ENCODE peak calls at places on chromosomes 13 and 19, in seven cellular contexts. S is ovary, X is body of pancreas, E is heart left ventricle, A is uterus, H is upper lobe of left lung, M is breast epithelium. Z is an unnamed sample.

GRCh38 chr19:7415163-7415856 is 66.6 kb downstream of the ARHGEF18 start:
- DNase-seq in S (peak), X (peak), E (no peak), A (no peak), H (peak), M (peak), Z (no peak)

GRCh38 chr19:15237759-15238638 is 5.8 kb upstream of the EPHX3 start:
- DNase-seq in S (no peak), X (no peak), E (no peak), A (no peak), H (no peak), M (no peak), Z (no peak)

GRCh38 chr13:93298741-93299140 is 72.1 kb downstream of the GPC6 start:
- DNase-seq in S (no peak), X (no peak), E (no peak), A (no peak), H (no peak), M (no peak), Z (no peak)

GRCh38 chr13:76330756-76331155 is 555.4 kb downstream of the KCTD12 start:
- DNase-seq in S (no peak), X (no peak), E (no peak), A (no peak), H (no peak), M (no peak), Z (no peak)

GRCh38 chr13:48533207-48533499 is 273 bp upstream of the RCBTB2 start:
- DNase-seq in S (no peak), X (no peak), E (no peak), A (no peak), H (no peak), M (no peak), Z (no peak)

GRCh38 chr13:108176685-108177274 is 38.6 kb downstream of the LIG4 start:
- DNase-seq in S (no peak), X (peak), E (no peak), A (no peak), H (no peak), M (no peak), Z (no peak)

GRCh38 chr19:39411006-39411831 is 1.2 kb upstream of the PLEKHG2 start:
- DNase-seq in S (no peak), X (peak), E (no peak), A (peak), H (no peak), M (no peak), Z (peak)

GRCh38 chr13:39448831-39449230 is 154.2 kb downstream of the LHFPL6 start:
- DNase-seq in S (no peak), X (no peak), E (peak), A (no peak), H (no peak), M (no peak), Z (no peak)

GRCh38 chr19:5143471-5144411 is 174.8 kb downstream of the KDM4B start:
- DNase-seq in S (peak), X (no peak), E (no peak), A (no peak), H (peak), M (no peak), Z (no peak)

GRCh38 chr19:14718522-14719113 is 28.8 kb downstream of the ZNF333 start:
- DNase-seq in S (no peak), X (no peak), E (no peak), A (no peak), H (no peak), M (no peak), Z (no peak)

GRCh38 chr13:102830646-102831045 is 15.2 kb upstream of the ERCC5 start:
- DNase-seq in S (no peak), X (no peak), E (no peak), A (no peak), H (no peak), M (no peak), Z (no peak)

GRCh38 chr19:4456843-4457653 is 546 bp downstream of the UBXN6 start:
- DNase-seq in S (no peak), X (no peak), E (peak), A (peak), H (no peak), M (no peak), Z (no peak)

GRCh38 chr13:96075953-96076543 is 13.9 kb upstream of the HS6ST3 start:
- DNase-seq in S (no peak), X (no peak), E (no peak), A (no peak), H (no peak), M (no peak), Z (no peak)

GRCh38 chr19:20279516-20279915 is 112.5 kb downstream of the ZNF486 start:
- DNase-seq in S (no peak), X (no peak), E (no peak), A (no peak), H (no peak), M (no peak), Z (no peak)

GRCh38 chr13:23805015-23805583 is 84.1 kb downstream of the MIPEP start:
- DNase-seq in S (no peak), X (no peak), E (no peak), A (no peak), H (no peak), M (no peak), Z (no peak)

GRCh38 chr13:110006304-110006703 is 219.9 kb upstream of the IRS2 start:
- DNase-seq in S (no peak), X (no peak), E (no peak), A (peak), H (no peak), M (peak), Z (peak)

GRCh38 chr13:46728777-46729176 is 68.2 kb downstream of the ESD start:
- DNase-seq in S (no peak), X (no peak), E (no peak), A (no peak), H (no peak), M (no peak), Z (no peak)

GRCh38 chr13:50153888-50154287 is 138.6 kb downstream of the KCNRG start:
- DNase-seq in S (no peak), X (no peak), E (no peak), A (no peak), H (no peak), M (no peak), Z (no peak)

GRCh38 chr13:102703721-102704035 is 8.8 kb upstream of the METTL21C start:
- DNase-seq in S (no peak), X (no peak), E (no peak), A (no peak), H (no peak), M (no peak), Z (no peak)

GRCh38 chr13:42153371-42153770 is 104.9 kb downstream of the DGKH start:
- DNase-seq in S (no peak), X (no peak), E (no peak), A (no peak), H (no peak), M (no peak), Z (no peak)

GRCh38 chr13:25421602-25422001 is 49.8 kb downstream of the ATP8A2 start:
- DNase-seq in S (no peak), X (no peak), E (no peak), A (no peak), H (no peak), M (no peak), Z (no peak)

GRCh38 chr19:50639121-50640112 is at the start of gene SYT3:
- DNase-seq in S (no peak), X (peak), E (peak), A (peak), H (peak), M (no peak), Z (no peak)

GRCh38 chr13:90015565-90016507 is 1331.7 kb upstream of the MIR17HG start:
- DNase-seq in S (no peak), X (no peak), E (no peak), A (no peak), H (no peak), M (no peak), Z (no peak)

GRCh38 chr13:95641291-95641811 is 3.2 kb downstream of the DZIP1 start:
- DNase-seq in S (peak), X (no peak), E (no peak), A (peak), H (peak), M (no peak), Z (no peak)

GRCh38 chr19:31351212-31352193 is 2.3 kb upstream of the TSHZ3 start:
- DNase-seq in S (peak), X (peak), E (peak), A (peak), H (peak), M (no peak), Z (no peak)

GRCh38 chr19:7635670-7636069 is 1.2 kb upstream of the STXBP2 start:
- DNase-seq in S (no peak), X (no peak), E (no peak), A (no peak), H (no peak), M (no peak), Z (no peak)

GRCh38 chr19:45780448-45781281 is 1.6 kb downstream of the DMPK start:
- DNase-seq in S (peak), X (no peak), E (no peak), A (peak), H (no peak), M (no peak), Z (no peak)

GRCh38 chr19:45780146-45780447 is 2.2 kb downstream of the DMPK start:
- DNase-seq in S (no peak), X (no peak), E (no peak), A (no peak), H (no peak), M (no peak), Z (no peak)

GRCh38 chr19:45777395-45777961 is 4.8 kb downstream of the DMPK start:
- DNase-seq in S (peak), X (no peak), E (no peak), A (no peak), H (peak), M (no peak), Z (no peak)

GRCh38 chr19:45778010-45778671 is 4.1 kb downstream of the DMPK start:
- DNase-seq in S (peak), X (no peak), E (no peak), A (peak), H (peak), M (no peak), Z (no peak)

DNA sequence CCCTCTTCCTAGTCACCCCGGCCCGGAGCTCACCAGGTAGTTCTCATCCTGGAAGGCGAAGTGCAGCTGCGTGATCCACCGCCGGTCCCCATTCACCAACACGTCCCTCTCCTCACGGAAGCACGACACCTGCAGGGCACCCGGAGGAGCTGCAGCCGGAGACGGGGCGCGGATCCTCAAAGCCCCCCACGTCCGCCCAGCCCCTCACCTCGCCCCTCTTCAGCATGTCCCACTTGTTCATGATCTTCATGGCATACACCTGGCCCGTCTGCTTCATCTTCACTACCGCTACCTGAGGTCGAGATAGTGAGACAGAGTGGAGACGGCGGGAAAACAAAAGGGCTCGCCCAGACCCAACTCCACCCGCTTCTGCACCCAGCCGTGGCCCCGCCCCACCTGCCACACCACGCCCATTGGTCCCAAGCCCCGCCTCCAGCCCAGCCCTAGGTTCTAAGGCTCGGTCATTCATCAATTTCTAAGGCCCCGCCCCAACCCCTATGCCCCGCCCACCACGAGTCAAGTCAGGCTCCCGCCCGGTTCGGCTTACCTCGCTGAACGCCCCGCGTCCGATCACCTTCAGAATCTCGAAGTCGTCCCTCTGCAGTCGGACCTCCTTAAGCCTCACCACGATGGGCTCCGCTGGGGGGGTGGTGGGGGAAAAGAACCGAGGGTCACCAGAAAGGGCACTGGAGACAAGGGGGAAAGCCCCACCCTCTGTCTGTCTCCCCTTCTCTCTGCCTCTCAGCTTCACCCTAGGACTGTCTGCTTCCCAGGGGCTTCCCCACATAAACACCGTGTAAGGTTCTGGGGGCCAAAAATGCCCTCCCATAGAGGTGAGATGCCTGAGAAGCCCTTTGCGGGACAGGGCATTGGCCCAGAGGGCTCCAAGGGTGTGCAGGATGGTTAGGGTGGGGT is 2.8 kb downstream of the DMPK start:
- DNase-seq in S (peak), X (peak), E (peak), A (peak), H (peak), M (peak), Z (peak)
- TF ChIP-seq CTCF in S (peak), X (peak), E (peak), A (peak), H (peak), M (peak), Z (no peak)

GRCh38 chr19:11359421-11359820 is 4.2 kb downstream of the PLPPR2 start:
- DNase-seq in S (no peak), X (no peak), E (no peak), A (no peak), H (no peak), M (no peak), Z (no peak)

GRCh38 chr19:11355160-11356073 is at the start of gene PLPPR2:
- DNase-seq in S (peak), X (peak), E (peak), A (peak), H (peak), M (peak), Z (peak)

GRCh38 chr19:11356676-11357550 is 1.7 kb downstream of the PLPPR2 start:
- DNase-seq in S (no peak), X (no peak), E (no peak), A (no peak), H (no peak), M (no peak), Z (no peak)

GRCh38 chr19:11361037-11361770 is 6.0 kb downstream of the PLPPR2 start:
- DNase-seq in S (no peak), X (peak), E (no peak), A (no peak), H (peak), M (no peak), Z (no peak)

GRCh38 chr19:11356074-11356397 is 804 bp downstream of the PLPPR2 start:
- DNase-seq in S (no peak), X (no peak), E (no peak), A (no peak), H (no peak), M (no peak), Z (no peak)
- H3K4me3 ChIP-seq in S (peak), X (no peak), E (peak), A (peak), H (peak), M (peak), Z (peak)

DNA sequence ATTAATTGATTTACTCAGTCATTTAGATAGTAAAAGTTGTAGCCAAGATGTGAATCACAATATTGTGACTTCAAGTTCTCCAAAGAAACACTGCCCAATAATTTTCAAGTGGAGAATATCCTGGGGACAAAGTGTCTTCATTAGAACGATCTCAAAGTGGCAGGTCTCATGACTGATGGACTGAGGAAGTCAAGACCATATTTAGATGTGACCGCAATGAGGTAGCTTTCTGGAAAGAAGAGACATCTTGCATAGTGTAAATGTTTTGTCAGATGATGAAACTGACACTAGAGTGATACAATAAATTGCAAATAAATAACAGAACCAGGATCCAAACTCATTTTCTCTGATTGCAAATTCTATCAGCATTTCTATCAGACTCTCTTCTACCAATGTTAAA is 1476.9 kb downstream of the EFNB2 start:
- DNase-seq in S (no peak), X (no peak), E (no peak), A (no peak), H (no peak), M (no peak), Z (no peak)
- TF ChIP-seq POLR2A in S (no peak), X (no peak), E (no peak), A (no peak), H (no peak), M (no peak), Z (no peak)

DNA sequence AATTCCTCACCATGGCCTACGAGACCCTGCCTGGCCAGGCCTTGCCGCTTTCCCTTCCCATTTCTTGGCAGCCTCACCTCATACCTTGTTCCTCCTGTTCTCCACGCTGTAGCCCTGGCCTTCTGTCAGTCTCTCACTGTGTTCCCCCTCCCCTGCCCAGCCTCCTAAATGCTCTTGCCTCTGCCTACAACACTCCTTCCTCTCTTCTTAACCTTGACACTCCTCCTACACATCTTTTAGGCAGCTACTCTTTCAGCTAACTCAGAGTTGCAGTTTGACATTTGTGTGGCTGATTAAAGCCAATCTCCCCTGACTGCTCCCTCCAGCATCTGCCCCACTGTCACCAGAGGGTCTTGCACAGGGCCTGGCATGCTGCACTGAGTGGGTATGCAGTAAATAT is 150.8 kb downstream of the FLT1 start:
- DNase-seq in S (no peak), X (no peak), E (no peak), A (no peak), H (no peak), M (no peak), Z (no peak)
- TF ChIP-seq CTCF in S (no peak), X (no peak), E (no peak), A (no peak), H (no peak), M (no peak), Z (no peak)

GRCh38 chr13:36344886-36345437 is 1.2 kb downstream of the SPART start:
- DNase-seq in S (peak), X (no peak), E (no peak), A (peak), H (no peak), M (no peak), Z (no peak)
- H3K4me3 ChIP-seq in S (peak), X (peak), E (peak), A (peak), H (peak), M (peak), Z (peak)

GRCh38 chr19:2041686-2042484 is 9.2 kb downstream of the MKNK2 start:
- DNase-seq in S (peak), X (peak), E (peak), A (peak), H (peak), M (peak), Z (peak)
- TF ChIP-seq POLR2A in S (peak), X (no peak), E (peak), A (peak), H (no peak), M (no peak), Z (peak)

DNA sequence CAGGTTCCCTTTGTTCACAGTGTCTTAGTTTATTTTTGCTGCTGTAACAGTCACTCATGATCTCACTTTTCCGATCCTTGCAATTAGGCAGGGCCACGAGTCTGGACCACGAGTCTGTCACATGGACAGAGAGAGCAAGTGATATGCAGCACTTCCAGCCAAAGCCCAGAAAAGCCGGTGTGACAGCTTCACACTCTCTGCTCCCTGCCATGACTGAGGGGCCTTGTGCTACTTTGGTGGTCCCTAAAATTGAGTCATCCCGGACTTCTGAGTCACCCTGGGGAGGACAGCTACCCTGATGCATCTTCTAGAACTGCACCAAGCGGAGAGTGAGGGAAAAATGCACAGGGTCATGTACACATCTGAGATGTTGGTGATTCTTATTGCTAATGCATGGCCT is 179.6 kb downstream of the EFNB2 start:
- DNase-seq in S (no peak), X (no peak), E (no peak), A (no peak), H (no peak), M (no peak), Z (no peak)
- TF ChIP-seq CTCF in S (no peak), X (no peak), E (no peak), A (no peak), H (no peak), M (no peak), Z (no peak)

GRCh38 chr19:664913-665443 is 2.0 kb upstream of the RNF126 start:
- DNase-seq in S (peak), X (peak), E (peak), A (peak), H (peak), M (peak), Z (peak)
- H3K4me3 ChIP-seq in S (no peak), X (no peak), E (peak), A (no peak), H (peak), M (no peak), Z (peak)

GRCh38 chr19:10836478-10837325 is 690 bp upstream of the TMED1 start:
- DNase-seq in S (peak), X (peak), E (peak), A (peak), H (peak), M (peak), Z (peak)

GRCh38 chr19:10835089-10835753 is 791 bp downstream of the TMED1 start:
- DNase-seq in S (no peak), X (no peak), E (no peak), A (no peak), H (peak), M (no peak), Z (peak)

GRCh38 chr19:10839071-10840050 is 3.3 kb upstream of the TMED1 start:
- DNase-seq in S (no peak), X (peak), E (no peak), A (no peak), H (no peak), M (no peak), Z (no peak)

GRCh38 chr19:10835754-10836477 is at the start of gene TMED1:
- DNase-seq in S (peak), X (peak), E (peak), A (peak), H (peak), M (peak), Z (peak)

DNA sequence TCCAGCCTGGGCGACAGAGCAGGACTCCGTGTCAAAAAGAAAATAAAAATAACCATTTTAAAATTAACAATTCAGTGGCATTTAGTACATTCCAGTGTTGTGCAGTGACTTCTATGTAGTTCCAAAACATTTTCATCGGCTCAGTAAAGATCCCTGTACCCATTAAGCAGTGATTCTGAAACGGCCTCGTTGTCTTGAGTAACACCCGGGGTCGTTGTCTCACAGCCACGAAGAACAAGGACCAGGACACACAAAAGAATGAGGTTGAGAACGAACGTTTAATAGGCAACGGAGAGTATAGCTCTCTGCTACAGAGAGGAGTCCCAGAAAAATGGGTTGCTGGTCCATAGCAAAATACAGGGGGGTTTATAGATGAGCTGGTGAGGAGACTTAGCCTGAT is 2.4 kb upstream of the TMED1 start:
- DNase-seq in S (no peak), X (no peak), E (no peak), A (no peak), H (no peak), M (no peak), Z (no peak)
- TF ChIP-seq POLR2A in S (no peak), X (no peak), E (no peak), A (no peak), H (no peak), M (no peak), Z (no peak)

Z was measured in gastrocnemius medialis.